ENCODE peak calls at places on chromosomes 13 and 19, in ten cellular contexts. A is central memory CD4-positive, alpha-beta T cell; D is adrenal gland; X is hepatic stellate cell; N is stimulated activated CD4-positive, alpha-beta T cell treated with anti-CD3 and anti-CD28 coated beads, TNF-alpha, amount 100 ng/mL, for 24 hours; F is progenitor cell of endocrine pancreas; K is GOT3; L is foreskin fibroblast; R is GM04504; I is psoas muscle. V is an unnamed sample.
A peak's percentile ranks its signal among the peaks of the same experiment; 100 is the strongest.

GRCh38 chr13:45295536-45295935 is 45.4 kb downstream of the TPT1 start:
- DNase-seq in A (no peak), D (no peak), X (no peak), N (no peak), F (no peak), K (no peak), L (no peak), R (no peak), I (no peak), V (no peak)

GRCh38 chr19:44647144-44647543 is 3.4 kb downstream of the PVR start:
- DNase-seq in A (no peak), D (no peak), X (no peak), N (no peak), F (no peak), K (no peak), L (no peak), R (no peak), I (no peak), V (no peak)

GRCh38 chr13:82654851-82655517 is 1227.3 kb downstream of the SLITRK1 start:
- DNase-seq in A (no peak), D (peak; percentile 35), X (no peak), N (no peak), F (no peak), K (no peak), L (peak; percentile 78), R (no peak), I (peak; percentile 86), V (no peak)

GRCh38 chr19:6730153-6730804 is 7.1 kb downstream of the GPR108 start:
- DNase-seq in A (no peak), D (peak; percentile 94), X (no peak), N (peak; percentile 60), F (no peak), K (no peak), L (no peak), R (no peak), I (peak; percentile 70), V (peak; percentile 85)

GRCh38 chr13:113113846-113114271 is 8.3 kb downstream of the F7 start:
- DNase-seq in A (no peak), D (no peak), X (no peak), N (no peak), F (peak; percentile 8), K (no peak), L (no peak), R (no peak), I (no peak), V (no peak)

GRCh38 chr19:48297975-48298374 is 27.4 kb upstream of the EMP3 start:
- DNase-seq in A (no peak), D (no peak), X (no peak), N (no peak), F (no peak), K (no peak), L (no peak), R (no peak), I (no peak), V (no peak)

GRCh38 chr13:53782400-53783030 is 753.9 kb downstream of the OLFM4 start:
- DNase-seq in A (no peak), D (peak; percentile 38), X (peak; percentile 16), N (no peak), F (peak; percentile 11), K (no peak), L (peak; percentile 20), R (peak; percentile 8), I (no peak), V (peak; percentile 30)

GRCh38 chr19:51246153-51246552 is 4.7 kb upstream of the SIGLECL1 start:
- DNase-seq in A (no peak), D (peak; percentile 18), X (no peak), N (no peak), F (no peak), K (no peak), L (no peak), R (no peak), I (no peak), V (no peak)

GRCh38 chr13:42396501-42396900 is 124.5 kb downstream of the AKAP11 start:
- DNase-seq in A (peak; percentile 37), D (no peak), X (no peak), N (peak; percentile 60), F (no peak), K (no peak), L (no peak), R (no peak), I (no peak), V (no peak)

GRCh38 chr19:13881231-13881691 is 4.3 kb downstream of the NANOS3 start:
- DNase-seq in A (no peak), D (no peak), X (no peak), N (no peak), F (no peak), K (no peak), L (peak; percentile 46), R (no peak), I (no peak), V (no peak)

GRCh38 chr13:49441846-49442245 is 2.0 kb downstream of the CAB39L start:
- DNase-seq in A (no peak), D (no peak), X (no peak), N (no peak), F (no peak), K (no peak), L (no peak), R (no peak), I (no peak), V (no peak)

GRCh38 chr19:17847538-17848366 is at the start of gene JAK3:
- DNase-seq in A (peak; percentile 83), D (peak; percentile 56), X (peak; percentile 91), N (peak; percentile 90), F (peak; percentile 53), K (no peak), L (peak; percentile 80), R (no peak), I (no peak), V (no peak)

GRCh38 chr13:42211704-42212103 is 60.2 kb upstream of the AKAP11 start:
- DNase-seq in A (no peak), D (no peak), X (no peak), N (no peak), F (no peak), K (no peak), L (peak; percentile 32), R (no peak), I (no peak), V (no peak)

GRCh38 chr13:84430015-84430414 is 547.7 kb upstream of the SLITRK1 start:
- DNase-seq in A (no peak), D (no peak), X (no peak), N (no peak), F (no peak), K (no peak), L (peak; percentile 42), R (no peak), I (no peak), V (no peak)

GRCh38 chr13:27925220-27925991 is 5.6 kb downstream of the PDX1 start:
- DNase-seq in A (no peak), D (no peak), X (no peak), N (no peak), F (no peak), K (no peak), L (no peak), R (no peak), I (no peak), V (no peak)

GRCh38 chr19:13163609-13164364 is 13.6 kb downstream of the IER2 start:
- DNase-seq in A (peak; percentile 39), D (peak; percentile 84), X (peak; percentile 87), N (peak; percentile 47), F (peak; percentile 59), K (peak; percentile 72), L (peak; percentile 97), R (peak; percentile 72), I (peak; percentile 78), V (peak; percentile 72)

GRCh38 chr19:14463747-14464146 is 11.4 kb downstream of the PTGER1 start:
- DNase-seq in A (no peak), D (no peak), X (no peak), N (no peak), F (no peak), K (no peak), L (no peak), R (no peak), I (no peak), V (no peak)

GRCh38 chr13:30355839-30356238 is 48.5 kb upstream of the KATNAL1 start:
- DNase-seq in A (no peak), D (no peak), X (no peak), N (no peak), F (no peak), K (no peak), L (no peak), R (no peak), I (no peak), V (no peak)